ENCODE peak calls at places on chromosome 12, in seven cellular contexts. M is H9, P is mesendoderm, A is neuronal stem cell, G is IMR-90, C is H1, U is trophoblast cell. Q is an unnamed sample.

GRCh38 chr12:108204618-108205017 is 75.5 kb downstream of the WSCD2 start:
- DNase-seq in M (no peak), P (no peak), A (no peak), G (no peak), C (no peak), U (no peak), Q (no peak)

GRCh38 chr12:127306604-127307215 is 960.3 kb upstream of the TMEM132C start:
- DNase-seq in M (no peak), P (no peak), A (no peak), G (no peak), C (no peak), U (no peak), Q (no peak)

GRCh38 chr12:113664224-113664681 is 192.6 kb upstream of the LHX5 start:
- DNase-seq in M (no peak), P (no peak), A (peak; percentile 70), G (no peak), C (no peak), U (no peak), Q (no peak)

GRCh38 chr12:57170408-57170807 is 23.0 kb upstream of the LRP1-AS start:
- DNase-seq in M (no peak), P (no peak), A (no peak), G (no peak), C (no peak), U (no peak), Q (no peak)

GRCh38 chr12:3795096-3795799 is 42.3 kb upstream of the CRACR2A start:
- DNase-seq in M (no peak), P (no peak), A (no peak), G (no peak), C (no peak), U (no peak), Q (no peak)

GRCh38 chr12:125922328-125922727 is 857.1 kb downstream of the AACS start:
- DNase-seq in M (no peak), P (no peak), A (no peak), G (no peak), C (no peak), U (no peak), Q (no peak)

GRCh38 chr12:51898937-51899336 is 8.4 kb upstream of the ACVRL1 start:
- DNase-seq in M (no peak), P (no peak), A (no peak), G (peak; percentile 69), C (no peak), U (no peak), Q (peak; percentile 93)

GRCh38 chr12:34397591-34398365 is 375.5 kb downstream of the ALG10 start:
- DNase-seq in M (peak; percentile 10), P (no peak), A (no peak), G (no peak), C (peak; percentile 1), U (no peak), Q (no peak)

GRCh38 chr12:117579939-117580717 is 218.7 kb upstream of the NOS1 start:
- DNase-seq in M (no peak), P (no peak), A (no peak), G (no peak), C (no peak), U (no peak), Q (no peak)

GRCh38 chr12:94145231-94145979 is 3.0 kb upstream of the PLXNC1 start:
- DNase-seq in M (no peak), P (no peak), A (no peak), G (peak; percentile 55), C (no peak), U (peak; percentile 31), Q (peak; percentile 30)

GRCh38 chr12:51949342-51950030 is 2.0 kb upstream of the ACVR1B start:
- DNase-seq in M (no peak), P (no peak), A (no peak), G (no peak), C (peak; percentile 20), U (no peak), Q (no peak)

GRCh38 chr12:49671051-49671765 is 36.0 kb downstream of the FMNL3 start:
- DNase-seq in M (no peak), P (no peak), A (no peak), G (no peak), C (no peak), U (no peak), Q (no peak)

GRCh38 chr12:90896164-90896563 is 58.8 kb downstream of the CCER1 start:
- DNase-seq in M (no peak), P (peak; percentile 93), A (no peak), G (peak; percentile 82), C (no peak), U (peak; percentile 2), Q (peak; percentile 64)

GRCh38 chr12:41122894-41123293 is 65.2 kb upstream of the PDZRN4 start:
- DNase-seq in M (no peak), P (no peak), A (no peak), G (no peak), C (no peak), U (no peak), Q (no peak)

GRCh38 chr12:131407221-131408035 is 303.5 kb upstream of the SFSWAP start:
- DNase-seq in M (no peak), P (no peak), A (no peak), G (no peak), C (no peak), U (no peak), Q (no peak)

GRCh38 chr12:851343-851742 is 98.2 kb downstream of the RAD52 start:
- DNase-seq in M (no peak), P (no peak), A (no peak), G (peak; percentile 36), C (no peak), U (no peak), Q (peak; percentile 21)

GRCh38 chr12:104722541-104723534 is 235.3 kb downstream of the SLC41A2 start:
- DNase-seq in M (no peak), P (peak; percentile 83), A (no peak), G (no peak), C (no peak), U (no peak), Q (peak; percentile 42)

GRCh38 chr12:13940466-13940865 is 40.9 kb downstream of the GRIN2B start:
- DNase-seq in M (no peak), P (no peak), A (no peak), G (no peak), C (no peak), U (no peak), Q (no peak)
- H3K18ac ChIP-seq in M (no peak overlapping the region), P (no peak overlapping the region), A (no peak overlapping the region), G (no peak overlapping the region), C (peak overlapping the region; percentile 76), U (no peak overlapping the region), Q (no peak overlapping the region)

GRCh38 chr12:27551172-27551840 is 27.3 kb downstream of the PPFIBP1 start:
- DNase-seq in M (no peak), P (no peak), A (no peak), G (no peak), C (no peak), U (no peak), Q (peak; percentile 34)

GRCh38 chr12:27548301-27549199 is 24.5 kb downstream of the PPFIBP1 start:
- DNase-seq in M (no peak), P (no peak), A (no peak), G (no peak), C (no peak), U (no peak), Q (no peak)

GRCh38 chr12:27549231-27549800 is 25.3 kb downstream of the PPFIBP1 start:
- DNase-seq in M (no peak), P (no peak), A (no peak), G (peak; percentile 87), C (no peak), U (peak; percentile 29), Q (peak; percentile 80)

GRCh38 chr12:27550653-27550975 is 26.6 kb downstream of the PPFIBP1 start:
- DNase-seq in M (no peak), P (no peak), A (no peak), G (no peak), C (no peak), U (no peak), Q (no peak)

DNA sequence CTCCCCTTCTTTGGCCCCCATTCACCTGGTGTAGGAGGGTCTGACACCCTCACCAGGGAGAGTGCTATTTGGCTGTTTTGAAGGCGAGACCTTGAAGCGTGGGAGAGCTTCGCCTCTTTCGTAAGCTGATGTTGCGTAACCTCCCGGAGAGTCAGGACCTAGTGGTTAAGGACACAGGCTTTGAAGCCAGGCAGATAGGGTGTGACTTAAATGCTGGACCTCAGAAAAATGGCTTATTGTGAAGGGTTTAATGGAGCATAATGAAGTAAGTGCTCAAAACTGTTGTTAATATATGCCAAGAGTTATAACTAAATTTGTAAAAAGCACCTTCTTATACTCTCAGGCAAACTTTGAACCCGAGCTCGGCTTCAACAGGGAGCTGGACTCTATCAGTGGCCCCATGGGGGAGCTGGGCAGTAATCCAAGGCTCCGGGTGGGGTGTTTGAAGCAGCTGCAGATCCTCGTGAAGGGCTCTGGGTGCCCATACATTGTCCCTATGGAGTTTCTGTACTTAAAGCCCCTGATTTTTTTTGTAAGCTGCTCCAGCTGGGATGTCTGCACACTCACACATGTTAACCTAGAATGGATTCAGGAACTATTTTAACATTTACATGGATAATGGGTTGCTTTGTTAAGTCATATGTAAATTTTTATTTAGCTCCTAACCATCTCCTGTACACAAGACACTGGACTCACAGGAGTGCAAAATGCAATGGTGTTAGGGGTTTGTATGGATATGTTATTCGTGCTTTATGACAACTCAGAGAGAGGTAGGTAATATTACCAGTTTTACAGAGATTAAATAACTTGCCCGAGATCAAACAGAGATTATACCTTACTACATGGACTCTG is 26.0 kb downstream of the PPFIBP1 start:
- DNase-seq in M (peak; percentile 50), P (peak; percentile 86), A (no peak), G (peak; percentile 97), C (no peak), U (peak; percentile 88), Q (peak; percentile 97)
- H3K18ac ChIP-seq in M (no peak overlapping the region), P (no peak overlapping the region), A (no peak overlapping the region), G (peak overlapping the region; percentile 51), C (no peak overlapping the region), U (no peak overlapping the region), Q (peak overlapping the region; percentile 88)

DNA sequence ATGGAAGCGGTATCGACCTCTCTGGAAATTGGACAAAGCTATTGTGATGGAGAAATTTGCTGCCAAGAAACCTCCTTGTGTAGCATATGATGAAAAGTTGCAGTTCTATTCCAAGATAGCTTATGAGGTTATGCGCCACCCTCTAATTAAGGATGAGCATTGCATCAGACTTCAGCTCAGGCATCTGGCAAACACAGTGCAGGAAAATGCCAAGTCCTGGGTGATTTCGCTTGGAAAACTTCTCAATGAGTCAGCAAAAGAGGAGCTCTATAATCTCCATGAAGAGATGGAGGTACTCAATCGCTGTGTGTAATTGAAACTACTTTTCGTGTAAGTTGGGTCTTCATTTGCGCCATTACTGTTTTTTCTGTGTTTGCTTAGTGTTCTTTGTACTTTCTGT is 51.2 kb downstream of the DNAH10 start:
- DNase-seq in M (no peak), P (no peak), A (no peak), G (peak; percentile 12), C (no peak), U (no peak), Q (no peak)
- H3K18ac ChIP-seq in M (no peak overlapping the region), P (no peak overlapping the region), A (no peak overlapping the region), G (no peak overlapping the region), C (no peak overlapping the region), U (no peak overlapping the region), Q (no peak overlapping the region)

DNA sequence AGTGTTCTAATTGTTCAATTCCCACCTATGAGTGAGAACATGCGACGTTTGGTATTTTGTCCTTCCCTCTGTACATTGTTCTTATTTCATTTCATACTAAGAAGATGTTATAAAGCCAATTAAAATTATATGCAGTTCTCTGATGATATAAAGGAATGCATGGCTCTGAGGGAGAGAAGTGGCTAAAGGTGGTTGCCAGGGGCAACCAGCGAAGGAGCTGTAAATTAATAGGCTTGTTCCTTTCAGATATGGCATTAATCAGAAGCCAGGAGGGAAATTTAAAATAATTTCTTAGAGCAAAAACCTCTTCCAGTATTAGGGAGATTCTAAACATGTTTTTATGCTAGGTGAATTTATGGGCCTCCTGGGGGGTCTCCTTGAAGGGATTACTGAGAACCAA is 227.8 kb downstream of the TMEM117 start:
- DNase-seq in M (no peak), P (no peak), A (no peak), G (no peak), C (no peak), U (no peak), Q (no peak)
- H3K18ac ChIP-seq in M (no peak overlapping the region), P (no peak overlapping the region), A (no peak overlapping the region), G (no peak overlapping the region), C (no peak overlapping the region), U (no peak overlapping the region), Q (no peak overlapping the region)